ENCODE peak calls at places on chromosome 15, in four cellular contexts. O is psoas muscle, T is H9, Y is Peyer's patch. E is an unnamed sample.
A peak's percentile ranks its signal among the peaks of the same experiment; 100 is the strongest.

GRCh38 chr15:48306639-48307038 is 24.6 kb upstream of the DUT start:
- DNase-seq in O (no peak), T (no peak), Y (no peak), E (no peak)

GRCh38 chr15:34239151-34239761 is 14.4 kb downstream of the EMC4 start:
- DNase-seq in O (no peak), T (no peak), Y (no peak), E (no peak)

GRCh38 chr15:71107501-71107815 is 7.8 kb upstream of the THSD4 start:
- DNase-seq in O (no peak), T (no peak), Y (no peak), E (no peak)

GRCh38 chr15:80743189-80743833 is 35.9 kb upstream of the CEMIP start:
- DNase-seq in O (no peak), T (no peak), Y (no peak), E (no peak)

GRCh38 chr15:27086800-27087199 is 115.8 kb downstream of the GABRG3 start:
- DNase-seq in O (no peak), T (no peak), Y (no peak), E (no peak)

GRCh38 chr15:78761020-78761419 is 50.2 kb downstream of the ADAMTS7 start:
- DNase-seq in O (peak; percentile 43), T (no peak), Y (no peak), E (no peak)

GRCh38 chr15:87207945-87208580 is 1048.5 kb downstream of the NTRK3 start:
- DNase-seq in O (no peak), T (no peak), Y (no peak), E (no peak)

GRCh38 chr15:89731275-89731674 is 19.8 kb downstream of the MESP1 start:
- DNase-seq in O (no peak), T (no peak), Y (no peak), E (no peak)

GRCh38 chr15:64232400-64232799 is 69.6 kb upstream of the PPIB start:
- DNase-seq in O (no peak), T (no peak), Y (no peak), E (no peak)

GRCh38 chr15:36108539-36108938 is 470.9 kb upstream of the CDIN1 start:
- DNase-seq in O (no peak), T (no peak), Y (no peak), E (no peak)

GRCh38 chr15:38896652-38897051 is 332.0 kb upstream of the RASGRP1 start:
- DNase-seq in O (no peak), T (no peak), Y (no peak), E (no peak)

GRCh38 chr15:78205856-78206255 is 28.5 kb downstream of the ACSBG1 start:
- DNase-seq in O (no peak), T (no peak), Y (peak; percentile 8), E (no peak)

GRCh38 chr15:68290715-68291114 is 13.2 kb downstream of the FEM1B start:
- DNase-seq in O (no peak), T (no peak), Y (no peak), E (no peak)
- H3K4me1 ChIP-seq in O (peaks cover 93% of the 10 kb centered on the region), T (no peaks in the 10 kb centered on the region), Y (peaks cover 33% of the 10 kb centered on the region), E (peaks cover 7% of the 10 kb centered on the region)

DNA sequence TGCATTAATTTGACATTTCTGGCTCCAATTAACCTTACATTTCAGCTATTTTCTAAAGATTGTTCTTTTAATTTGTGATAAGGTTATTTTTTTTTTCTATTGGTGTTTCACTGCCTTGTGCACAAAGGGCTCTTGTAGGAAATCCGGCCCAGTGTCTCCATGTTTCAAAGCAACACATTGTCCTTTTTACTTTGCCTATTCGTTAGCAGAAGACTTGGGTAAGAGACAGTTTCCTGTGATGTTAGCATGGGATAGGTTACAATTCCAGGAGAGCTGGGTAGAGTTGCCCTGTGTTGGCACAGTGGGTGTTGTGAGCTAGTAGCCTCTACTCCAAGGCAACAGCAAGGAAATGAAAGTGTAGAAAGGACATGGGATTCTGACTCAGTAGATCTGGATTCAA is 257.2 kb upstream of the IGF1R start:
- DNase-seq in O (no peak), T (no peak), Y (no peak), E (no peak)
- H3K27ac ChIP-seq in O (no peak overlapping the region), T (no peak overlapping the region), Y (no peak overlapping the region), E (no peak overlapping the region)

GRCh38 chr15:82047493-82048446 is 2.0 kb upstream of the MEX3B start:
- DNase-seq in O (no peak), T (peak; percentile 57), Y (no peak), E (no peak)
- TF ChIP-seq CTCF in O (no peak), T (no peak), Y (no peak), E (no peak)

DNA sequence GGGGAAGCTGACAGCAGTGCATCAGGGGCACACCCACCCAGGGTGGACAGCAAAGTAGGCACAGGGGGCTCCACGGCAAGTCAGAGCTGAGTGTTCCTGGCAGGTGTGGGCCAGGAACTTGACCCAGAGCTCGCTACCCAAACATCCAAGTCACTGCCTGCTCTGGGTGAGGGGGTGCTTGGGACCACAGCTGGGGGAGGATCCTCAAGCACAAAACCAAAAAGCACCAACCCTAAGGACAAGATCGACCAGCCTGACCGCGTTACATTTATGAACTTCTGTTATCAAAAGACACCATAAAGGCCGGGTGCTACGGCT is 101.2 kb downstream of the CHSY1 start:
- DNase-seq in O (no peak), T (no peak), Y (no peak), E (no peak)
- H3K4me1 ChIP-seq in O (no peaks in the 10 kb centered on the region), T (no peaks in the 10 kb centered on the region), Y (no peaks in the 10 kb centered on the region), E (no peaks in the 10 kb centered on the region)

DNA sequence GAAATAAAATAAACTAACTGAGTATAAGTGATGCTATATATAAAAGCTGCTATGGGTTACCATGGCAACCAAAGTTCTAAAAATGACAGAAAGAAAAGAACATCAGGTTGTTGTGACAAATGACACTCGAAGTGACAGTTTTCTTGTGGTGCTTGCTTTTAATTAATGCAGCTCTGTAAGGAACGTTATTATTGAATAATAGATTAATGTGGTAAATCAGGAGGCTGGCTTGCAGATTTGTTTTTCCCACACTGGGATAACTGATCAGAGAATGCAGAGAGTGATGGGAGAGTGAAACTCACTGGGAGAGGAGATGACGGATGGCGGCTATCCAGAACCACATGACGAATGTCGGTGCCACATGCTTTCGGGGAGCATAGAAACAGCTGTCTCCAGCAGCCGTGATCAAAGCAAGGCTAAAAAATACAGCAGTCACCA is 207.0 kb upstream of the ATP10A start:
- DNase-seq in O (no peak), T (no peak), Y (no peak), E (no peak)
- H3K27ac ChIP-seq in O (no peak overlapping the region), T (no peak overlapping the region), Y (no peak overlapping the region), E (no peak overlapping the region)

DNA sequence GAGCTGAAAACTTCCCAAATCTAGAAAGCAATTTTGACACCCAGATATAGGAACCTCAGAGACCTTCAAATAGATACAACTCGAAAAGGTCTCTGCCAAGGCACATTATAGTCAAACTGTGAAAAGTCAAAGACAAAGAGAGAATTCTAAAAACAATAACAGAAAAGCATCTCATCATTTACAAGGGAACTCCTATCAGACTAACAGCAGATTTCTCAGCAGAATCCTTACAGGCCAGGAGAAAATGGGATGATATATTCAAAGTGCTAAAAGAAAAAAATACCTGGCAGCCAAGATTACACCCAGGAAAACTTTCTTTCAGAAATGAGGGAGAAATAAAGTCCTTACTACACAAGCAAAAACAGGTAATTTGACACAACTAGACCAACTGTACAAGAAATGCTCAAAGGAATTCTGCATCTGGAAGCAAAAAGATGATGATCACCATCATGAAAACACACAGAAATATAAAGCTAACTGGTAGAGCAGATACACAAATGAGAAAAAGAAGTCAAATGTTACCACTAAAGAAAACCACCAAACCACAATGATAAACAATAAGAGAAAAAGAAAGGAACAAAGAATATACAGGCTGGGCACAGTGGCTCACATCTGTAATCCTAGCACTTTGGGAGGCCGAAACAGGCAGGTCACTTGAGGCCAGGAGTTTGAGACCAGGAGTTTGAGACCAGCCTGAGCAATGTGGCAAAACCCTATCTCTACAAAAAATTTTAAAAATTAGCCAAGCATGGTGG is 50.4 kb downstream of the ADAM10 start:
- DNase-seq in O (no peak), T (no peak), Y (no peak), E (no peak)
- TF ChIP-seq CTCF in O (no peak), T (no peak), Y (no peak), E (no peak)

GRCh38 chr15:75095594-75095993 is 72.2 kb downstream of the PPCDC start:
- DNase-seq in O (no peak), T (no peak), Y (no peak), E (no peak)

GRCh38 chr15:75091814-75092213 is 68.4 kb downstream of the PPCDC start:
- DNase-seq in O (no peak), T (no peak), Y (no peak), E (no peak)

DNA sequence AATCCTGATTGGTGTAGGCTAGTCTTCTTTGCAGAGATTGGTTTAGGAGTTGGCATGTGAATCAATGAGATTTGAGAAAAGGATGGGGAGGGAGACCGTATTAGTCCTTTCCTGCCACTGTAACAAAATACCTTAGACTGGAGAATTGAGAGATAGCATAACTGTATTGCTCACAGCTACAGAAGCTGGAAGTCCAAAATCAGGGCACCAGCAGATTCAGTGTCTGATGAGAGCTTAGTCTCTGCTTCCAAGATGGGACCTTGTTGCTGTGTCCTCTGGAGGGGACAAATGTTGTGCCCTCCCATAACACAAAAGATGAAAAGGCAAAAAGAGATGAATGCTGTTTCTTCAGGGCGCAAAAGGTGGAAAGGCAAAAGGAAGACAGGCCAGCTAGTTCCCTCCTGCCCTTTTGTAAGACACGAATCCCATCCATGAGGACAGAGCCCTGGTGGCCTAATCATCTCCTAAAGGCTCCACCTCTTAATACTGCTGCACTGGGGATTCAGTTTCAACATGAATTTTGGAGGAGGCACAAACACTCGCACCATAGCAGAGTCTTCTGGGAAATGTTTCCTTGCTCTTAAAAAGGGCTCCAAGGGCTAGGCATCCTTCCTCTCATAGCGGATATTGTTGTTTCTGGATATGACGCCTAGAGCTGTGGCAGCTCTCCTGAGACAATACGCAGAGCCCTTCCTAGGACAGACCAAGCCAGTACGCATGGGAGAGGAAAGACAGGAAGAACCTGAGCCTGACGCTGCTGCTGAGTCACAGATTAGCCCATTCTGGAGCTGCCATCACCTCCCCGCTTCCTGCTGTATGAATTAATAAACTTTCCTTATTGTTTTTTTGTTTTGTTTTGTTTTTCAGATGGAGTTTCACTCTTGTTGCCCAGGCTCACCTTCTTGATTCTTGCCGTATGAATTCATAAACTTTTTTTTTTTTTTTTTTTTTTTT is 66.7 kb downstream of the PPCDC start:
- DNase-seq in O (no peak), T (no peak), Y (no peak), E (peak; percentile 42)
- H3K4me1 ChIP-seq in O (no peaks in the 10 kb centered on the region), T (no peaks in the 10 kb centered on the region), Y (no peaks in the 10 kb centered on the region), E (no peaks in the 10 kb centered on the region)

GRCh38 chr15:65903296-65904073 is 34.2 kb downstream of the RAB11A start:
- DNase-seq in O (no peak), T (peak; percentile 7), Y (no peak), E (peak; percentile 11)
- H3K27ac ChIP-seq in O (no peak overlapping the region), T (no peak overlapping the region), Y (peak overlapping the region; percentile 23), E (no peak overlapping the region)